ENCODE peak calls at places on chromosome 12, in five cellular contexts. M is cardiac muscle cell, W is heart left ventricle, S is fibroblast of villous mesenchyme, I is retinal pigment epithelial cell. G is an unnamed sample.

GRCh38 chr12:93154753-93155475 is 222.8 kb upstream of the NUDT4 start:
- DNase-seq in M (no peak), S (peak; percentile 69), W (no peak), I (no peak), G (no peak)

GRCh38 chr12:100672075-100672592 is 98.7 kb downstream of the GAS2L3 start:
- DNase-seq in M (peak; percentile 15), S (no peak), W (no peak), I (no peak), G (no peak)

GRCh38 chr12:74598819-74599218 is 61.2 kb downstream of the ATXN7L3B start:
- DNase-seq in M (no peak), S (no peak), I (no peak), W (no peak), G (no peak)

GRCh38 chr12:53561590-53561953 is 54.3 kb upstream of the NPFF start:
- DNase-seq in I (peak; percentile 42), W (no peak), S (peak; percentile 88), M (no peak), G (peak; percentile 87)

GRCh38 chr12:49553512-49554088 is 14.3 kb downstream of the MCRS1 start:
- DNase-seq in M (no peak), W (no peak), I (no peak), S (peak; percentile 16), G (no peak)

GRCh38 chr12:29088611-29089219 is 60.4 kb upstream of the FAR2 start:
- DNase-seq in I (no peak), S (peak; percentile 26), W (no peak), M (no peak), G (no peak)

GRCh38 chr12:120999191-121000120 is 16.8 kb downstream of the C12orf43 start:
- DNase-seq in W (no peak), M (no peak), S (no peak), I (no peak), G (no peak)

GRCh38 chr12:1611775-1612174 is 17.3 kb upstream of the WNT5B start:
- DNase-seq in S (peak; percentile 92), W (no peak), I (no peak), M (no peak), G (no peak)

GRCh38 chr12:3313655-3314305 is 177.2 kb upstream of the PRMT8 start:
- DNase-seq in I (no peak), S (no peak), W (no peak), M (peak; percentile 45), G (no peak)

GRCh38 chr12:50506753-50507473 is 2.1 kb downstream of the DIP2B start:
- DNase-seq in I (peak; percentile 75), M (no peak), S (peak; percentile 70), W (no peak), G (no peak)

GRCh38 chr12:71415336-71416231 is 24.0 kb upstream of the LGR5 start:
- DNase-seq in S (peak; percentile 57), W (no peak), I (no peak), M (peak; percentile 73), G (no peak)

GRCh38 chr12:111598637-111599458 is at the start of gene ATXN2:
- DNase-seq in M (peak; percentile 82), S (peak; percentile 64), W (peak; percentile 67), I (no peak), G (no peak)

DNA sequence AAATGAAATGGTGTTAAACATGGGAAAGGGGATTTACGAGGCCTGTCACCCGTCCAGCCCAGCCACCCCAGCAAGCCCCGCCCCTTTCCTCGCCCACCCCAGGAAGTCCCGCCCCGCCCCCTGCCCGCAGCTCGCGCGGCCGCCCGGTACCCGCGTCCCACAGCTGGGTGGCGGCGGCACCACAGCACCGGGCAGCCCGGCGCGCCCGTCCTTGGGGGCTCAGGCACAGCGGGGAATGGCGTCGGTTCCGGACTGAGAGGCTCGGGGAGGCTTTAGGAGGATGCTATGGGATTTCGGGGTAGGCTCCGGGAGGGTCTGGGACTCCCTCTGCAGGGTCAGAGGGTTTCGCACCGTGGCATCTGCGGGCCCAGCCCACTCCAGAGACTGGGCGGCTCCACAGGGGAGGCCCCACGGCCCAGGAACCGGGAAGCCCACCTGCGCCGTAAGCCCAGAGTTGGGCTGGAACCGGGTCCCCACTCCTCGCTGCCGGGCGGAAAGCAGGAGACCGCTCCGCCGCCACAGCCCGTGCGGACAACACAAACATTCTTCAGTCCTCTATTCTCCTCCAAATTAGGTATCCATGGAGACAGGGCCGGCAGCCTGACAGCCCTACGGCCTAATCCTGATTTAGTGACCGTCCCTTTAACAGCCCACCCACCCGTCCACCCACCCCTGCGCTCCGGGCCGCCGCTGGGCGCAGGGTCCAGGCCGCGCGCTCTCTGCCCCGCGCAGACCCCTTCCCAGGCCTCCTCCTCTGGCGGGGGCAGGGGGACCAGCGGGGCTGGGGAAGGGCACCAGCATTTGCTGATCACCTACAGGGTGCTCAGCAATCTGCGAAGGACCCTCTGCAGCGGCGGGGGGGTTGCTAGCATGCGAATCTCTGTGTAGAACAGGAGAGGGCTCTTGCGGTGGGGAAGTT is 1.3 kb downstream of the FIGNL2 start:
- DNase-seq in W (no peak), I (no peak), S (no peak), M (peak; percentile 69), G (no peak)
- H3K4me3 ChIP-seq in W (peak overlapping the region; percentile 68), I (peak overlapping the region; percentile 62), S (peak overlapping the region; percentile 60), M (peak overlapping the region; percentile 66), G (peak overlapping the region; percentile 67)

GRCh38 chr12:22190-22529 is 44.4 kb upstream of the IQSEC3 start:
- DNase-seq in S (no peak), M (no peak), I (no peak), W (no peak), G (no peak)

GRCh38 chr12:21301-22189 is 45.0 kb upstream of the IQSEC3 start:
- DNase-seq in W (no peak), S (no peak), I (no peak), M (no peak), G (no peak)

GRCh38 chr12:22530-23201 is 43.9 kb upstream of the IQSEC3 start:
- DNase-seq in W (no peak), M (no peak), I (no peak), S (no peak), G (no peak)

DNA sequence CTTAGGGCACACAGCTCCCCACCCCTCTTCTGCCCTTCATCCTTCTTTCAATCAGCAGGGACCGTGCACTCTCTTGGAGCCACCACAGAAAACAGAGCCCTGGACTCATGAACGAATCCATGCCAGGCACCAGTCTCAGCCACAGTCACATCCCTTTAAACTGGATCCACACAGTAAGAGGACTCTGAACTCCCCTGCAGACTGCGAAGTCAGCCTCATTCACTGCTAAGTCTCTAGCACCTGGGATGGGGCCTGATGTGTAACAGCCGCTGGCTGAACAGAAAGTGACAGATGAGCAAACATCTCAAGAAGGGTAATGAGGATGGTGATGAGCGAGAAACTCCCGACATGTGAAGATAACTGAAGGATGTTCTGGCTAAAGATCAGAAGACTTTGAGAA is 45.8 kb upstream of the IQSEC3 start:
- DNase-seq in W (no peak), S (no peak), I (no peak), M (no peak), G (no peak)
- TF ChIP-seq CTCF in W (no peak), S (no peak), I (no peak), M (no peak), G (no peak)

GRCh38 chr12:89863968-89864367 is 155.3 kb upstream of the ATP2B1 start:
- DNase-seq in W (no peak), M (no peak), I (no peak), S (no peak), G (no peak)

GRCh38 chr12:89861086-89861485 is 152.4 kb upstream of the ATP2B1 start:
- DNase-seq in M (peak; percentile 32), S (no peak), W (no peak), I (no peak), G (no peak)

GRCh38 chr12:89864419-89864818 is 155.8 kb upstream of the ATP2B1 start:
- DNase-seq in I (no peak), W (no peak), S (no peak), M (no peak), G (no peak)

GRCh38 chr12:89863332-89863938 is 154.8 kb upstream of the ATP2B1 start:
- DNase-seq in S (no peak), M (no peak), W (no peak), I (no peak), G (no peak)

GRCh38 chr12:89862511-89863331 is 154.1 kb upstream of the ATP2B1 start:
- DNase-seq in S (peak; percentile 29), I (no peak), W (peak; percentile 32), M (no peak), G (no peak)
- H3K4me3 ChIP-seq in S (no peak overlapping the region), I (no peak overlapping the region), W (no peak overlapping the region), M (no peak overlapping the region), G (no peak overlapping the region)

GRCh38 chr12:116524311-116524710 is 34.9 kb upstream of the MAP1LC3B2 start:
- DNase-seq in M (no peak), S (no peak), W (no peak), I (no peak), G (no peak)

GRCh38 chr12:116528067-116528466 is 31.1 kb upstream of the MAP1LC3B2 start:
- DNase-seq in S (peak; percentile 33), I (peak; percentile 85), W (no peak), M (no peak), G (no peak)

GRCh38 chr12:116524964-116525379 is 34.2 kb upstream of the MAP1LC3B2 start:
- DNase-seq in M (no peak), I (no peak), W (no peak), S (no peak), G (no peak)

GRCh38 chr12:116528498-116528897 is 30.7 kb upstream of the MAP1LC3B2 start:
- DNase-seq in M (no peak), W (no peak), I (peak; percentile 34), S (peak; percentile 9), G (no peak)

DNA sequence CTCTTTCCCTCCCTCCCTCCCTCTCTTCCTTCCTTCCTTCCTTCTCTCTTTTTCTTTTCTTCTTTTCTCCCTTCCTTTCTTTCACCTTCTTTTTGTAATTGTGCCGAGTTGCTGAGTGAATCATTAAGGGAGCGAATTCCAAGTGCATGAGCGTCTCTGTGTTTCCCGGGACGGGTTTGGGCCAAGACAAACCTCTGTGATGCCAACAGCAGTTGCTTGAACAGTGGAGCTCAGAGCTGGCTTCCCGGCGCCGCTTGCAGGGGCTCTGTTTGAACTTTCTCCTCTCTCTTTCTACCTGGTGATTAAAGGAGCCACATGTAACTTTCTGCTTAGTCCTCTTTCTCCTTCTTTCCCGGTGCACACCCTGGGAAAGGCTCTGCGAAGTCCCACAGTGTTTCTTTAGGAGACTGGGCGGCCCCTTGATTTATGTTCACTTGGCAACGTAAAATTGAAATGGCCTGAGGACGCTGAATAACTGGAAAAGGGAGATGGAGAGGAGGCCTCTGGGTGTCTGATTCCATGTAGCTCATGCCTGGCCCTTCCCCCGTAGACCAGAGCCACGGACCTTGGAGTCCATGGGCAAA is 33.7 kb upstream of the MAP1LC3B2 start:
- DNase-seq in M (no peak), W (peak; percentile 69), S (peak; percentile 64), I (peak; percentile 62), G (peak; percentile 76)
- TF ChIP-seq CTCF in M (peak; percentile 4), W (no peak), S (no peak), I (no peak), G (no peak)

DNA sequence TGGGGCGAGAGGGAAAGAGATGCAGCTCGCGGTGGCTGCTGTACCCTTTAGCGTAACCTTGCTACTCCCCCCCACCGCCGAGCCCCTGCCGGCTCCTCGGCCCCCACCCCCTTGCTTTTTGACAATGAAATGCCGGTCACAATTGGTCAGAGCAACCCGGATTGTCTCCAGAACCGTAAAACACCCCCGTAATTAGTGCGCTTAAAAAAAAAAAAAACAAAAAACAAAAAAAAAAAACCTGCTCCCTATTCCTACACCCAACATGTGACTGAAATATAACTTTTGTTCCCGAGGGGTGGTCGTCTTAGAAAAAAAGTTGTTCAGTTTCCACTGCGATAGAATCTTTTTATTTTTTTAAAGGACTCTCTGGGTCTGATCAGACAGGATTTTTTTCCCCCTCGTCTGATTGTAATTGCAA is 814 bp downstream of the ETV6 start:
- DNase-seq in I (no peak), M (no peak), W (peak; percentile 42), S (no peak), G (no peak)
- H3K4me3 ChIP-seq in I (peak overlapping the region; percentile 94), M (peak overlapping the region; percentile 99), W (peak overlapping the region; percentile 72), S (peak overlapping the region; percentile 98), G (peak overlapping the region; percentile 91)